ENCODE peak calls at places on chromosomes 3 and 15, in ten cellular contexts. H is NCI-H1105; Q is AG09319; G is ACHN; Y is Kasumi-1; O is Calu3; E is stimulated activated CD4-positive, alpha-beta T cell treated with anti-CD3 and anti-CD28 coated beads, TNF-alpha, amount 100 ng/mL, for 4 hours; Z is GM03348; D is uterus; P is GM06990. S is an unnamed sample.

GRCh38 chr3:117844676-117845075 is 1135.1 kb downstream of the TUSC7 start:
- DNase-seq in Q (no peak), Z (no peak), G (peak), H (no peak), D (no peak), O (no peak), E (no peak), P (no peak), Y (no peak), S (no peak)

GRCh38 chr3:156682491-156682890 is 8.1 kb downstream of the TIPARP start:
- DNase-seq in G (no peak), Q (no peak), D (no peak), P (no peak), E (no peak), Y (no peak), H (no peak), O (no peak), Z (no peak), S (no peak)

GRCh38 chr15:85671156-85671555 is 123.6 kb downstream of the KLHL25 start:
- DNase-seq in E (no peak), O (no peak), H (no peak), Z (no peak), Q (no peak), G (no peak), D (no peak), Y (no peak), P (no peak), S (no peak)

GRCh38 chr3:73716418-73716817 is 91.7 kb upstream of the PDZRN3 start:
- DNase-seq in Y (no peak), Q (no peak), D (no peak), P (no peak), H (no peak), Z (peak), O (no peak), E (no peak), G (no peak), S (no peak)

GRCh38 chr3:143977326-143978262 is 6.0 kb downstream of the DIPK2A start:
- DNase-seq in O (no peak), Z (peak), G (no peak), D (no peak), P (no peak), Q (no peak), Y (peak), H (no peak), E (no peak), S (no peak)

GRCh38 chr15:26974120-26974780 is 3.3 kb downstream of the GABRG3 start:
- DNase-seq in E (no peak), H (peak), Q (no peak), Y (peak), Z (no peak), P (no peak), G (peak), D (no peak), O (no peak), S (no peak)

GRCh38 chr3:120429921-120430361 is 20.9 kb downstream of the FSTL1 start:
- DNase-seq in E (no peak), G (no peak), Z (peak), O (no peak), Q (no peak), P (no peak), D (no peak), Y (no peak), H (no peak), S (no peak)

GRCh38 chr3:105032541-105032940 is 334.2 kb upstream of the ALCAM start:
- DNase-seq in O (no peak), Y (no peak), Z (no peak), G (no peak), E (no peak), D (no peak), H (no peak), Q (no peak), P (no peak), S (no peak)

GRCh38 chr15:59691194-59691805 is 2.2 kb upstream of the BNIP2 start:
- DNase-seq in O (peak), Z (peak), D (no peak), E (no peak), P (peak), Q (no peak), Y (peak), G (peak), H (peak), S (peak)

GRCh38 chr15:91790826-91791225 is 62.7 kb upstream of the SLCO3A1 start:
- DNase-seq in P (no peak), D (no peak), H (no peak), Y (no peak), Q (no peak), Z (no peak), E (no peak), G (peak), O (no peak), S (peak)

GRCh38 chr15:91890614-91891013 is 37.1 kb downstream of the SLCO3A1 start:
- DNase-seq in O (peak), P (no peak), Q (no peak), Z (peak), D (no peak), H (no peak), Y (no peak), E (no peak), G (peak), S (no peak)

GRCh38 chr15:29429584-29429983 is 160.0 kb upstream of the NSMCE3 start:
- DNase-seq in E (no peak), H (no peak), Y (no peak), D (no peak), Z (no peak), Q (no peak), P (no peak), G (no peak), O (no peak), S (no peak)

GRCh38 chr3:64138046-64138445 is 87.2 kb downstream of the PRICKLE2 start:
- DNase-seq in P (no peak), E (no peak), Q (no peak), G (no peak), D (no peak), Z (no peak), Y (no peak), O (no peak), H (no peak), S (no peak)

GRCh38 chr3:152258448-152259302 is 10.1 kb upstream of the MBNL1 start:
- DNase-seq in E (no peak), O (peak), D (peak), Y (peak), P (no peak), Q (peak), Z (peak), G (no peak), H (no peak), S (no peak)

GRCh38 chr3:40337136-40338108 is 27.9 kb downstream of the EIF1B start:
- DNase-seq in G (no peak), Q (no peak), Z (no peak), H (no peak), O (no peak), E (no peak), Y (no peak), D (no peak), P (peak), S (no peak)

GRCh38 chr3:15102256-15102655 is 3.3 kb upstream of the RBSN start:
- DNase-seq in Z (no peak), O (no peak), E (no peak), D (peak), Q (no peak), H (no peak), G (no peak), P (no peak), Y (no peak), S (peak)

GRCh38 chr15:70762469-70763119 is 764 bp downstream of the UACA start:
- DNase-seq in G (peak), O (peak), P (peak), E (no peak), D (peak), Z (peak), H (peak), Y (no peak), Q (peak), S (peak)

GRCh38 chr3:52435246-52436101 is 9.4 kb downstream of the SEMA3G start:
- DNase-seq in D (no peak), Y (no peak), H (no peak), O (no peak), P (no peak), Q (no peak), E (no peak), Z (no peak), G (no peak), S (no peak)

GRCh38 chr3:33099701-33100100 is 2.8 kb upstream of the GLB1 start:
- DNase-seq in G (no peak), E (no peak), H (no peak), Z (no peak), Y (no peak), D (no peak), P (no peak), Q (no peak), O (no peak), S (no peak)

GRCh38 chr15:91871138-91871537 is 17.6 kb downstream of the SLCO3A1 start:
- DNase-seq in G (no peak), Y (no peak), H (no peak), Z (no peak), D (no peak), P (no peak), Q (no peak), O (no peak), E (no peak), S (no peak)

GRCh38 chr15:65772909-65773308 is 19.2 kb downstream of the DENND4A start:
- DNase-seq in O (no peak), Y (no peak), Z (peak), H (no peak), P (no peak), Q (no peak), E (no peak), D (no peak), G (no peak), S (no peak)

GRCh38 chr15:35871282-35871681 is 325.3 kb upstream of the DPH6 start:
- DNase-seq in Y (no peak), P (no peak), O (no peak), Z (no peak), E (no peak), D (no peak), Q (no peak), G (no peak), H (no peak), S (no peak)

GRCh38 chr3:19959505-19959904 is 12.6 kb downstream of the RAB5A start:
- DNase-seq in H (no peak), O (no peak), Q (no peak), G (no peak), D (no peak), P (no peak), Y (no peak), Z (no peak), E (no peak), S (no peak)

GRCh38 chr3:142210608-142211007 is 14.8 kb downstream of the GK5 start:
- DNase-seq in G (no peak), P (no peak), E (no peak), Q (no peak), Z (peak), O (no peak), H (no peak), Y (no peak), D (no peak), S (no peak)

GRCh38 chr3:73071952-73072351 is 10.5 kb downstream of the EBLN2 start:
- DNase-seq in G (no peak), E (no peak), P (no peak), Y (no peak), O (no peak), H (no peak), Z (no peak), D (no peak), Q (no peak), S (no peak)

GRCh38 chr3:152204218-152204617 is 64.5 kb upstream of the MBNL1 start:
- DNase-seq in Q (no peak), Z (no peak), H (no peak), O (no peak), D (no peak), G (peak), P (no peak), E (no peak), Y (peak), S (no peak)

GRCh38 chr3:111601810-111602209 is 6.7 kb upstream of the ZBED2 start:
- DNase-seq in Z (no peak), Q (no peak), P (no peak), H (no peak), D (no peak), Y (no peak), E (no peak), O (peak), G (no peak), S (no peak)

S was measured in tibial nerve.